ENCODE peak calls at places on chromosomes 4 and X, in seven cellular contexts. V is esophagus squamous epithelium; J is tibial artery; I is CD4-positive, CD25-positive, alpha-beta regulatory T cell; W is CD8-positive, alpha-beta T cell; L is aorta; C is lung. T is an unnamed sample.

GRCh38 chrX:40260123-40260751 is 162.5 kb upstream of the BCOR start:
- DNase-seq in V (no peak), J (no peak), I (no peak), W (no peak), L (no peak), C (peak; percentile 59), T (no peak)

GRCh38 chrX:56788717-56789122 is 59.7 kb downstream of the NBDY start:
- DNase-seq in V (no peak), J (no peak), I (no peak), W (peak; percentile 74), L (peak; percentile 90), C (no peak), T (no peak)

GRCh38 chrX:110316351-110317078 is 1.4 kb downstream of the AMMECR1 start:
- DNase-seq in V (no peak), J (no peak), I (no peak), W (no peak), L (no peak), C (no peak), T (no peak)

GRCh38 chr4:117096886-117097285 is 11.5 kb upstream of the TRAM1L1 start:
- DNase-seq in V (no peak), J (no peak), I (no peak), W (no peak), L (no peak), C (no peak), T (no peak)

GRCh38 chr4:156312261-156312847 is 358.7 kb upstream of the CTSO start:
- DNase-seq in V (no peak), J (no peak), I (no peak), W (no peak), L (no peak), C (no peak), T (no peak)

GRCh38 chr4:120052840-120053239 is 13.8 kb downstream of the MAD2L1 start:
- DNase-seq in V (no peak), J (peak; percentile 93), I (no peak), W (no peak), L (peak; percentile 82), C (peak; percentile 41), T (no peak)

GRCh38 chrX:54495814-54496516 is at the start of gene FGD1:
- DNase-seq in V (no peak), J (peak; percentile 86), I (peak; percentile 17), W (peak; percentile 41), L (peak; percentile 89), C (peak; percentile 36), T (peak; percentile 1)

GRCh38 chr4:147597561-147597960 is 19.6 kb upstream of the TMEM184C start:
- DNase-seq in V (no peak), J (no peak), I (no peak), W (no peak), L (no peak), C (no peak), T (no peak)

GRCh38 chr4:122633211-122633610 is 12.3 kb upstream of the IL21 start:
- DNase-seq in V (no peak), J (no peak), I (no peak), W (no peak), L (no peak), C (no peak), T (no peak)

GRCh38 chrX:10166731-10167149 is 10.0 kb downstream of the CLCN4 start:
- DNase-seq in V (no peak), J (no peak), I (no peak), W (no peak), L (no peak), C (no peak), T (no peak)

GRCh38 chr4:7073526-7074390 is 5.9 kb upstream of the GRPEL1 start:
- DNase-seq in V (no peak), J (peak; percentile 54), I (peak; percentile 43), W (no peak), L (no peak), C (no peak), T (no peak)

GRCh38 chrX:40719218-40719617 is 16.1 kb downstream of the MED14 start:
- DNase-seq in V (no peak), J (no peak), I (no peak), W (no peak), L (no peak), C (no peak), T (no peak)

GRCh38 chrX:38805294-38806053 is 4.2 kb downstream of the MID1IP1 start:
- DNase-seq in V (no peak), J (peak; percentile 87), I (peak; percentile 71), W (peak; percentile 65), L (peak; percentile 87), C (peak; percentile 66), T (peak; percentile 56)

GRCh38 chr4:15702941-15703403 is at the start of gene BST1:
- DNase-seq in V (no peak), J (peak; percentile 82), I (peak; percentile 44), W (peak; percentile 57), L (peak; percentile 88), C (peak; percentile 83), T (peak; percentile 7)

GRCh38 chr4:186606593-186606992 is 51.2 kb upstream of the MTNR1A start:
- DNase-seq in V (no peak), J (no peak), I (no peak), W (no peak), L (no peak), C (no peak), T (no peak)

GRCh38 chr4:184143770-184144564 is 73.7 kb downstream of the ENPP6 start:
- DNase-seq in V (no peak), J (no peak), I (no peak), W (no peak), L (no peak), C (no peak), T (no peak)

GRCh38 chr4:10115657-10116624 is 658 bp downstream of the WDR1 start:
- DNase-seq in V (peak; percentile 55), J (peak; percentile 82), I (peak; percentile 85), W (peak; percentile 72), L (peak; percentile 84), C (peak; percentile 66), T (peak; percentile 67)

DNA sequence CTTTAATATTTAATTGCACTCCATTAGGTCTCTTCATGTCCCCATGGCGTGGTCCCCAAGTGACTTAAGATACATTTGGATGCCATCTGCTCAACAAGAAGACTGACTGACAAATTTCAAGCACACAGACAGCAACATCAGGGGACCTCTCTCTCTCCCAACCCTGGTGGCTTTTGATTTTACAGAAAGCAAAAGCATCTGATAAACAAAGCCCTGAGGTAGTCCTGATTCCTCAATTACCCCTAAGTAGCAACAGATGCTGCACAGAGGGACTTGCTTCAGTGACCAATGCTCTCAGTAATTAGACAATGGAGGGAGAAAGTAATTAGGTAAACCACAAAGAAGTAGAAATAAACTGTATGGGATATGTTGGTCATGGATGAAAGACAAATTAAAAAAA is 426.4 kb downstream of the INPP4B start:
- DNase-seq in V (no peak), J (no peak), I (no peak), W (no peak), L (no peak), C (no peak), T (no peak)
- H3K27me3 ChIP-seq in V (no peaks in the 10 kb centered on the region), J (no peaks in the 10 kb centered on the region), I (no peaks in the 10 kb centered on the region), W (no peaks in the 10 kb centered on the region), L (no peaks in the 10 kb centered on the region), C (no peaks in the 10 kb centered on the region), T (no peaks in the 10 kb centered on the region)

GRCh38 chr4:5927116-5927515 is 34.2 kb upstream of the CRMP1 start:
- DNase-seq in V (no peak), J (no peak), I (no peak), W (no peak), L (no peak), C (no peak), T (no peak)

GRCh38 chr4:5928241-5928640 is 35.4 kb upstream of the CRMP1 start:
- DNase-seq in V (no peak), J (no peak), I (no peak), W (no peak), L (no peak), C (no peak), T (no peak)

GRCh38 chr4:5925419-5926187 is 32.7 kb upstream of the CRMP1 start:
- DNase-seq in V (no peak), J (no peak), I (no peak), W (no peak), L (no peak), C (no peak), T (no peak)

GRCh38 chr4:5927747-5928146 is 34.9 kb upstream of the CRMP1 start:
- DNase-seq in V (no peak), J (no peak), I (no peak), W (no peak), L (no peak), C (no peak), T (no peak)

DNA sequence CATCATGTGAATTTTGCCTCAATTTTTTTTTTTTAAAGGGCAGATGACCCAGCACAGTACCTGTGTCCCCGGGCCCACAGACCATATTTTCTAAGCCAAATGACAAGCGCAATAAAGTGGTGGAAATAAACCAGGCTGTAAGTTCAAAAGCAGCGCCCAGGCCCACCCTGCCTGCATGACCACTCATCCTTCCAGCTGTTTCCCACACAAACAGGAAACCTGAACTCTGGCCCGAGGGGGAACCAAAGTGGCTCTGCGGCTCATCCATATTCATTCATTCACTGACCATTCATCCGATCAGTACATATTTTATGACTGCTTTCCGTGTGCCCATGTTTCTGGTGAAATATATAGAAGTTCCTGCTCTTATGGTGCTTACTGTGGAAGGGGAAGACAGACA is 33.7 kb upstream of the CRMP1 start:
- DNase-seq in V (no peak), J (no peak), I (no peak), W (no peak), L (no peak), C (no peak), T (no peak)
- H3K27me3 ChIP-seq in V (no peaks in the 10 kb centered on the region), J (no peaks in the 10 kb centered on the region), I (no peaks in the 10 kb centered on the region), W (no peaks in the 10 kb centered on the region), L (no peaks in the 10 kb centered on the region), C (no peaks in the 10 kb centered on the region), T (no peaks in the 10 kb centered on the region)

GRCh38 chr4:3808597-3808996 is 42.4 kb downstream of the ADRA2C start:
- DNase-seq in V (no peak), J (no peak), I (no peak), W (no peak), L (peak; percentile 2), C (no peak), T (no peak)
- H3K27me3 ChIP-seq in V (no peaks in the 10 kb centered on the region), J (no peaks in the 10 kb centered on the region), I (no peaks in the 10 kb centered on the region), W (peaks cover 8% of the 10 kb centered on the region), L (no peaks in the 10 kb centered on the region), C (peaks cover 8% of the 10 kb centered on the region), T (no peaks in the 10 kb centered on the region)

DNA sequence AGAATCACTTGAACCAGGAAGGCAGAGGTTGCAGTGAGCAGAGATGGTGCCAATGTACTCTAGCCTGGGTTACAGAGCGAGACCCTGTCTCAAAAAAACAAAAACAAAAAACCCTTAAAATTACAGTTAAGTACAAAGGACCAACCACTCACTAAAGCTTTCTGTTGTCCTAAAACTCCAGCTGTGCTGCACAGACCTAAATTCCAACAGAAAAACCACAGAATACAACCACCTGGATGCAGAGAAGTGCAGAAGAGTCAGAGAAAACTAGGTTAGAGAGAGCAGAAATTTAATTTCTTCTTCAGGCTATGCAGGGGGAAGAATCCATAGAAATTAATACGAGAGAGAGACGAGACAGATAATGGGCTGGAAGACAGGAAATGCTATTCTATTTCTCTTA is 376.8 kb upstream of the CXorf51A start:
- DNase-seq in V (no peak), J (no peak), I (no peak), W (no peak), L (no peak), C (no peak), T (no peak)
- H3K27me3 ChIP-seq in V (no peaks in the 10 kb centered on the region), J (no peaks in the 10 kb centered on the region), I (no peaks in the 10 kb centered on the region), W (no peaks in the 10 kb centered on the region), L (no peaks in the 10 kb centered on the region), C (no peaks in the 10 kb centered on the region), T (no peaks in the 10 kb centered on the region)

GRCh38 chr4:23500876-23501275 is 389.0 kb downstream of the PPARGC1A start:
- DNase-seq in V (no peak), J (no peak), I (no peak), W (no peak), L (no peak), C (no peak), T (no peak)
- H3K27me3 ChIP-seq in V (no peaks in the 10 kb centered on the region), J (no peaks in the 10 kb centered on the region), I (no peaks in the 10 kb centered on the region), W (no peaks in the 10 kb centered on the region), L (no peaks in the 10 kb centered on the region), C (no peaks in the 10 kb centered on the region), T (no peaks in the 10 kb centered on the region)